ENCODE peak calls at places on chromosomes 5 and 9, in seven cellular contexts. S is tibial artery; O is pancreas; G is CD8-positive, alpha-beta T cell; E is tibial nerve; W is AG04450; Q is cardiac muscle cell. C is an unnamed sample.

GRCh38 chr5:177403194-177403825 is 2.8 kb upstream of the PFN3 start:
- DNase-seq in S (no peak), O (no peak), G (peak), E (no peak), W (no peak), Q (no peak), C (no peak)

GRCh38 chr5:40929049-40929448 is 19.8 kb downstream of the C7 start:
- DNase-seq in S (no peak), O (no peak), G (no peak), E (no peak), W (no peak), Q (no peak), C (no peak)

GRCh38 chr5:154118832-154119442 is 71.6 kb upstream of the GALNT10 start:
- DNase-seq in S (no peak), O (no peak), G (no peak), E (no peak), W (no peak), Q (no peak), C (no peak)

GRCh38 chr9:34490760-34491159 is 32.0 kb downstream of the ENHO start:
- DNase-seq in S (no peak), O (no peak), G (no peak), E (no peak), W (no peak), Q (no peak), C (no peak)

GRCh38 chr5:22044229-22044628 is 808.9 kb downstream of the CDH12 start:
- DNase-seq in S (no peak), O (no peak), G (no peak), E (no peak), W (no peak), Q (no peak), C (no peak)

GRCh38 chr9:127422787-127423186 is 1.4 kb upstream of the ZNF79 start:
- DNase-seq in S (no peak), O (no peak), G (no peak), E (no peak), W (no peak), Q (no peak), C (no peak)

GRCh38 chr5:8829322-8830029 is 716.4 kb downstream of the SEMA5A start:
- DNase-seq in S (no peak), O (no peak), G (no peak), E (no peak), W (peak), Q (peak), C (no peak)

GRCh38 chr5:58674711-58675110 is 91.8 kb downstream of the RAB3C start:
- DNase-seq in S (no peak), O (no peak), G (no peak), E (no peak), W (no peak), Q (no peak), C (no peak)

GRCh38 chr5:116947691-116948528 is 373.3 kb upstream of the SEMA6A start:
- DNase-seq in S (no peak), O (peak), G (peak), E (peak), W (no peak), Q (peak), C (peak)

GRCh38 chr9:20962487-20962886 is 69.0 kb downstream of the HACD4 start:
- DNase-seq in S (no peak), O (no peak), G (no peak), E (no peak), W (no peak), Q (peak), C (no peak)

GRCh38 chr9:129481824-129482511 is 138.9 kb downstream of the C9orf50 start:
- DNase-seq in S (peak), O (peak), G (no peak), E (no peak), W (no peak), Q (peak), C (no peak)

GRCh38 chr5:64635056-64635686 is 55.1 kb upstream of the SHISAL2B start:
- DNase-seq in S (no peak), O (no peak), G (no peak), E (no peak), W (peak), Q (peak), C (no peak)

GRCh38 chr5:137888875-137889759 is at the start of gene PKD2L2:
- DNase-seq in S (peak), O (peak), G (peak), E (peak), W (peak), Q (peak), C (peak)

GRCh38 chr9:95721132-95721531 is 154.4 kb upstream of the ERCC6L2 start:
- DNase-seq in S (no peak), O (no peak), G (no peak), E (no peak), W (no peak), Q (no peak), C (no peak)

GRCh38 chr5:83540105-83540504 is 68.6 kb downstream of the VCAN start:
- DNase-seq in S (no peak), O (no peak), G (no peak), E (no peak), W (no peak), Q (no peak), C (no peak)

GRCh38 chr5:35485487-35485886 is 132.2 kb upstream of the SPEF2 start:
- DNase-seq in S (no peak), O (no peak), G (no peak), E (no peak), W (no peak), Q (no peak), C (no peak)
- H3K27ac ChIP-seq in S (no peak), O (no peak), G (no peak), E (no peak), W (no peak), Q (no peak), C (no peak)

GRCh38 chr5:74649421-74649973 is 9.0 kb upstream of the ENC1 start:
- DNase-seq in S (no peak), O (peak), G (no peak), E (no peak), W (no peak), Q (no peak), C (no peak)
- H3K27ac ChIP-seq in S (no peak), O (no peak), G (no peak), E (no peak), W (no peak), Q (no peak), C (no peak)

GRCh38 chr5:33153373-33153772 is 287.4 kb upstream of the TARS1 start:
- DNase-seq in S (no peak), O (no peak), G (no peak), E (no peak), W (no peak), Q (no peak), C (no peak)

GRCh38 chr5:33148076-33148501 is 292.7 kb upstream of the TARS1 start:
- DNase-seq in S (peak), O (no peak), G (no peak), E (peak), W (peak), Q (peak), C (no peak)

DNA sequence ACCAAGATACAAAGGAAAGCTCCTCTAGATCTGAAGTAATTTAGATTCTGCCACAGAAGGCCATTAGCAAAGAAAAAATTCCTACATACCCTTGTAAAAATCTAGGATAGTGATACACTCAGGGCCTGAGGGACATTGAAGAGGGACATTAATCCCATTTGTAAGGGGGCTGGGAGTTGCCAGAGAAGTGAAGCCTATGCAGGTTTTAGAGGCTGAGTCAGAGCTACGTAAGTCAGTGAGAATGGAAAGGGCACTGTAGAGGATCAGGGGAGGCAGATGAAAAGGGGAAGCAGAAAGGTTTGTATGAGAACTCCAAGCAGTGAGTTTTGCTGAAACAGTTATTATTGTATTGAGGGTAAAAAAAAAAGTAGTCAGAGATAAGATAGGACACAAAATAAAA is 286.9 kb upstream of the TARS1 start:
- DNase-seq in S (no peak), O (no peak), G (no peak), E (no peak), W (no peak), Q (no peak), C (no peak)
- H3K27ac ChIP-seq in S (no peak), O (no peak), G (no peak), E (no peak), W (no peak), Q (no peak), C (no peak)

GRCh38 chr5:38381361-38381760 is 123.0 kb downstream of the EGFLAM start:
- DNase-seq in S (no peak), O (no peak), G (no peak), E (no peak), W (no peak), Q (no peak), C (no peak)

GRCh38 chr5:38378579-38378978 is 120.2 kb downstream of the EGFLAM start:
- DNase-seq in S (no peak), O (no peak), G (no peak), E (no peak), W (no peak), Q (no peak), C (no peak)

GRCh38 chr5:38380522-38380921 is 122.2 kb downstream of the EGFLAM start:
- DNase-seq in S (no peak), O (no peak), G (no peak), E (no peak), W (no peak), Q (no peak), C (no peak)

GRCh38 chr5:38376404-38376803 is 118.0 kb downstream of the EGFLAM start:
- DNase-seq in S (no peak), O (no peak), G (no peak), E (no peak), W (no peak), Q (no peak), C (no peak)

DNA sequence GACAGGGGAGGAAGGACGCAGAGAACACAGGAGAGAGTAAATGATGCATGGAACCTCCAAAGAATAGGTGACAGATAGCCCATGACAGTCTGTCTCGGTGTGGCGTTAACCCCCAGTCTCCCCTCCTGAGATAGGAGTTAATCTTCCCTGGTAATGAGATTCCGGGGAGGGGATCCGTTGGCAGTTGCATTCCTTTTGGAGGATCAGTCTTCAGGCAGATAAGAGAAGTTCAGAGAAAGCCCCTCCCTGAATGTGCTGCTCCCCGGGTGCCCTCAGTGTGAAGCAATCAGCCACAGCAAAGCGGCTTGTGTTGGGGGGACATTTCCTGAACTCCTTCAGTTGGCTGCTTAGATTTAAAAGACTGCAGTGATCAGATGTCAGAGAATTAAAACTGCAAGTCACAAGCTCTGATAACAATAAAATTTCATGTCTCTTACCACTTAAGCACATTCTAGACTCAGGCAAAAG is 121.0 kb downstream of the EGFLAM start:
- DNase-seq in S (no peak), O (no peak), G (no peak), E (no peak), W (no peak), Q (peak), C (no peak)
- H3K27ac ChIP-seq in S (no peak), O (no peak), G (no peak), E (no peak), W (no peak), Q (no peak), C (no peak)

GRCh38 chr9:120609636-120610035 is 29.7 kb upstream of the CDK5RAP2 start:
- DNase-seq in S (no peak), O (no peak), G (no peak), E (no peak), W (no peak), Q (no peak), C (no peak)
- H3K27ac ChIP-seq in S (no peak), O (no peak), G (no peak), E (no peak), W (no peak), Q (no peak), C (no peak)

GRCh38 chr9:134968011-134968822 is 50.5 kb upstream of the FCN1 start:
- DNase-seq in S (no peak), O (no peak), G (no peak), E (no peak), W (peak), Q (peak), C (peak)
- H3K27ac ChIP-seq in S (no peak), O (no peak), G (no peak), E (no peak), W (no peak), Q (no peak), C (no peak)

GRCh38 chr5:142978252-142978651 is 208.1 kb downstream of the ARHGAP26 start:
- DNase-seq in S (no peak), O (no peak), G (no peak), E (no peak), W (no peak), Q (no peak), C (no peak)
- H3K27ac ChIP-seq in S (no peak), O (no peak), G (peak), E (no peak), W (peak), Q (no peak), C (no peak)